ENCODE peak calls at places on chromosomes 5 and 9, in seven cellular contexts. Q is heart left ventricle; P is CD8-positive, alpha-beta T cell; M is SW480; O is stimulated activated CD8-positive, alpha-beta memory T cell treated with anti-CD3 and anti-CD28 coated beads, Interleukin-15, amount 100 ng/mL, for 24 hours; K is NCI-H446 treated with DMSO at 0.1 percent for 48 hours; W is heart right ventricle. R is an unnamed sample.

GRCh38 chr9:102840356-102840755 is 154.8 kb upstream of the CYLC2 start:
- DNase-seq in O (no peak), M (no peak), Q (no peak), K (no peak), P (no peak), W (no peak), R (no peak)

GRCh38 chr5:116130471-116130870 is 45.6 kb downstream of the COMMD10 start:
- DNase-seq in P (no peak), Q (no peak), O (no peak), M (no peak), W (no peak), K (no peak), R (no peak)

GRCh38 chr5:65105301-65105700 is 336.6 kb downstream of the CWC27 start:
- DNase-seq in Q (no peak), M (no peak), W (no peak), O (no peak), K (no peak), P (no peak), R (no peak)

GRCh38 chr9:114291064-114291474 is 31.8 kb upstream of the ORM1 start:
- DNase-seq in K (no peak), O (peak), M (peak), Q (peak), P (peak), W (peak), R (peak)

GRCh38 chr5:157292599-157292998 is 26.7 kb downstream of the CYFIP2 start:
- DNase-seq in K (no peak), M (no peak), W (no peak), P (no peak), O (no peak), Q (no peak), R (no peak)

GRCh38 chr9:22124263-22125011 is 115.3 kb upstream of the CDKN2B start:
- DNase-seq in K (no peak), Q (no peak), W (no peak), P (no peak), O (no peak), M (peak), R (no peak)

GRCh38 chr5:17189381-17190036 is 27.9 kb upstream of the BASP1 start:
- DNase-seq in O (peak), Q (peak), K (peak), M (peak), P (peak), W (peak), R (peak)

GRCh38 chr5:180598316-180598701 is 7.0 kb upstream of the SCGB3A1 start:
- DNase-seq in K (no peak), P (no peak), M (no peak), Q (no peak), W (no peak), O (no peak), R (no peak)

GRCh38 chr5:157025093-157025698 is 33.7 kb downstream of the HAVCR1 start:
- DNase-seq in P (peak), K (no peak), W (no peak), M (no peak), O (peak), Q (no peak), R (no peak)

GRCh38 chr5:62475072-62475471 is 62.5 kb downstream of the IPO11 start:
- DNase-seq in Q (no peak), M (no peak), W (no peak), K (no peak), O (no peak), P (no peak), R (no peak)

GRCh38 chr5:126490167-126490937 is 67.1 kb downstream of the GRAMD2B start:
- DNase-seq in M (peak), P (no peak), K (no peak), O (no peak), W (no peak), Q (no peak), R (no peak)

GRCh38 chr5:45355189-45355992 is 340.8 kb downstream of the HCN1 start:
- DNase-seq in K (peak), M (no peak), W (no peak), Q (no peak), O (no peak), P (no peak), R (no peak)

GRCh38 chr5:152595327-152595890 is 190.3 kb upstream of the NMUR2 start:
- DNase-seq in W (no peak), K (peak), O (no peak), Q (no peak), M (no peak), P (no peak), R (no peak)

GRCh38 chr9:128282500-128282899 is 6.4 kb downstream of the SWI5 start:
- DNase-seq in Q (no peak), O (no peak), P (no peak), M (no peak), W (no peak), K (no peak), R (no peak)

GRCh38 chr5:89289604-89290003 is 406.6 kb upstream of the MEF2C start:
- DNase-seq in P (no peak), Q (no peak), O (no peak), K (no peak), W (no peak), M (no peak), R (no peak)

GRCh38 chr5:140402258-140403074 is 833 bp downstream of the ANKHD1 start:
- DNase-seq in O (peak), P (peak), W (peak), M (peak), Q (peak), K (no peak), R (peak)

GRCh38 chr9:73780916-73781315 is 629.3 kb downstream of the ANXA1 start:
- DNase-seq in K (no peak), P (no peak), Q (no peak), O (no peak), M (peak), W (no peak), R (no peak)

GRCh38 chr5:7094626-7095025 is 301.3 kb upstream of the ADCY2 start:
- DNase-seq in M (peak), P (no peak), O (no peak), W (no peak), Q (no peak), K (no peak), R (no peak)

GRCh38 chr5:18507114-18507513 is 872.9 kb downstream of the TAF11L14 start:
- DNase-seq in M (no peak), O (no peak), P (no peak), K (no peak), W (no peak), Q (no peak), R (no peak)

GRCh38 chr9:26947736-26948135 is 694 bp upstream of the PLAA start:
- DNase-seq in M (no peak), K (no peak), Q (no peak), W (no peak), P (no peak), O (no peak), R (no peak)

GRCh38 chr9:134969401-134969800 is 51.7 kb upstream of the FCN1 start:
- DNase-seq in Q (no peak), O (no peak), W (no peak), K (no peak), P (no peak), M (no peak), R (no peak)